ENCODE peak calls at places on chromosomes 6 and 20, in four cellular contexts. X, S, H and M are unnamed samples.

GRCh38 chr20:20399705-20400104 is 31.8 kb downstream of the INSM1 start:
- DNase-seq in X (peak; percentile 14), S (no peak), H (no peak), M (no peak)

GRCh38 chr6:25713802-25714201 is 40.7 kb upstream of the SLC17A4 start:
- DNase-seq in X (no peak), S (no peak), H (no peak), M (peak; percentile 56)

GRCh38 chr20:62766716-62767115 is 29.6 kb upstream of the MRGBP start:
- DNase-seq in X (no peak), S (no peak), H (no peak), M (no peak)

GRCh38 chr6:9516207-9516606 is 898.7 kb downstream of the TFAP2A start:
- DNase-seq in X (peak; percentile 64), S (no peak), H (peak; percentile 53), M (no peak)

GRCh38 chr6:385614-386013 is 5.9 kb upstream of the IRF4 start:
- DNase-seq in X (no peak), S (no peak), H (no peak), M (no peak)

GRCh38 chr20:58433759-58434158 is 44.7 kb downstream of the VAPB start:
- DNase-seq in X (peak; percentile 31), S (no peak), H (no peak), M (no peak)

GRCh38 chr6:95848717-95849116 is 167.1 kb upstream of the FUT9 start:
- DNase-seq in X (no peak), S (no peak), H (peak; percentile 28), M (no peak)

GRCh38 chr20:3712279-3712873 is at the start of gene SIGLEC1:
- DNase-seq in X (no peak), S (no peak), H (no peak), M (no peak)

GRCh38 chr6:158560787-158561246 is 926 bp downstream of the TMEM181 start:
- DNase-seq in X (peak; percentile 56), S (peak; percentile 16), H (peak; percentile 42), M (peak; percentile 58)

GRCh38 chr6:166313255-166314070 is 5.3 kb upstream of the PRR18 start:
- DNase-seq in X (peak; percentile 71), S (peak; percentile 67), H (peak; percentile 80), M (peak; percentile 74)

GRCh38 chr6:133130863-133131262 is 110.3 kb upstream of the EYA4 start:
- DNase-seq in X (peak; percentile 55), S (no peak), H (no peak), M (no peak)

GRCh38 chr6:168414696-168415095 is 26.3 kb upstream of the SMOC2 start:
- DNase-seq in X (no peak), S (no peak), H (no peak), M (no peak)

GRCh38 chr20:16317445-16318362 is 255.5 kb downstream of the KIF16B start:
- DNase-seq in X (no peak), S (no peak), H (no peak), M (no peak)

GRCh38 chr6:150312844-150313584 is 55.8 kb upstream of the IYD start:
- DNase-seq in X (no peak), S (no peak), H (no peak), M (no peak)

GRCh38 chr20:58741384-58741783 is 48.8 kb downstream of the NPEPL1 start:
- DNase-seq in X (no peak), S (no peak), H (no peak), M (no peak)

GRCh38 chr6:41693866-41694265 is 41.5 kb downstream of the TFEB start:
- DNase-seq in X (no peak), S (no peak), H (no peak), M (no peak)

GRCh38 chr6:13495112-13495765 is 7.8 kb upstream of the GFOD1 start:
- DNase-seq in X (no peak), S (no peak), H (no peak), M (no peak)

GRCh38 chr20:22684763-22685443 is 100.5 kb upstream of the FOXA2 start:
- DNase-seq in X (no peak), S (no peak), H (no peak), M (no peak)

GRCh38 chr6:116266803-116267202 is 12.9 kb downstream of the TSPYL1 start:
- DNase-seq in X (no peak), S (no peak), H (no peak), M (no peak)

GRCh38 chr20:39800111-39800510 is 838.0 kb downstream of the DHX35 start:
- DNase-seq in X (no peak), S (no peak), H (no peak), M (no peak)

GRCh38 chr20:62243106-62243505 is 4.8 kb downstream of the OSBPL2 start:
- DNase-seq in X (no peak), S (no peak), H (no peak), M (no peak)

GRCh38 chr20:50003253-50003656 is 20.5 kb downstream of the SNAI1 start:
- DNase-seq in X (peak; percentile 67), S (no peak), H (no peak), M (no peak)

GRCh38 chr20:36542019-36542488 is 735 bp downstream of the MYL9 start:
- DNase-seq in X (peak; percentile 58), S (no peak), H (peak; percentile 72), M (peak; percentile 55)

GRCh38 chr6:31663961-31664789 is 622 bp downstream of the GPANK1 start:
- DNase-seq in X (peak; percentile 44), S (peak; percentile 19), H (no peak), M (no peak)

GRCh38 chr6:133467231-133467981 is 226.2 kb downstream of the EYA4 start:
- DNase-seq in X (no peak), S (no peak), H (no peak), M (no peak)

GRCh38 chr20:51022803-51023616 is at the start of gene KCNG1:
- DNase-seq in X (peak; percentile 88), S (no peak), H (peak; percentile 93), M (peak; percentile 97)

GRCh38 chr20:5714261-5715041 is 35.8 kb upstream of the SHLD1 start:
- DNase-seq in X (peak; percentile 51), S (peak; percentile 81), H (peak; percentile 28), M (no peak)

GRCh38 chr6:42190784-42191183 is 4.0 kb downstream of the GUCA1B start:
- DNase-seq in X (peak; percentile 39), S (no peak), H (no peak), M (no peak)

GRCh38 chr6:97186416-97186999 is 96.5 kb downstream of the MMS22L start:
- DNase-seq in X (peak; percentile 85), S (peak; percentile 73), H (peak; percentile 86), M (peak; percentile 40)

GRCh38 chr20:49937023-49937929 is 1.1 kb downstream of the RNF114 start:
- DNase-seq in X (peak; percentile 27), S (no peak), H (no peak), M (peak; percentile 48)

GRCh38 chr6:155399062-155399746 is 56.4 kb downstream of the NOX3 start:
- DNase-seq in X (peak; percentile 32), S (no peak), H (no peak), M (no peak)

GRCh38 chr6:45422541-45423110 is 44.9 kb upstream of the SUPT3H start:
- DNase-seq in X (peak; percentile 38), S (peak; percentile 16), H (peak; percentile 73), M (peak; percentile 56)

GRCh38 chr6:45419574-45420082 is 41.9 kb upstream of the SUPT3H start:
- DNase-seq in X (peak; percentile 77), S (peak; percentile 21), H (peak; percentile 82), M (peak; percentile 55)

GRCh38 chr6:45420909-45421699 is 43.4 kb upstream of the SUPT3H start:
- DNase-seq in X (peak; percentile 6), S (no peak), H (no peak), M (no peak)

GRCh38 chr6:45421700-45422540 is 44.2 kb upstream of the SUPT3H start:
- DNase-seq in X (peak; percentile 70), S (peak; percentile 20), H (peak; percentile 80), M (peak; percentile 76)

GRCh38 chr6:45420083-45420908 is 42.6 kb upstream of the SUPT3H start:
- DNase-seq in X (peak; percentile 10), S (no peak), H (peak; percentile 69), M (peak; percentile 19)
- H2AFZ ChIP-seq in X (peak overlapping the region; percentile 0), S (no peak overlapping the region), H (no peak overlapping the region), M (peak overlapping the region; percentile 79)

DNA sequence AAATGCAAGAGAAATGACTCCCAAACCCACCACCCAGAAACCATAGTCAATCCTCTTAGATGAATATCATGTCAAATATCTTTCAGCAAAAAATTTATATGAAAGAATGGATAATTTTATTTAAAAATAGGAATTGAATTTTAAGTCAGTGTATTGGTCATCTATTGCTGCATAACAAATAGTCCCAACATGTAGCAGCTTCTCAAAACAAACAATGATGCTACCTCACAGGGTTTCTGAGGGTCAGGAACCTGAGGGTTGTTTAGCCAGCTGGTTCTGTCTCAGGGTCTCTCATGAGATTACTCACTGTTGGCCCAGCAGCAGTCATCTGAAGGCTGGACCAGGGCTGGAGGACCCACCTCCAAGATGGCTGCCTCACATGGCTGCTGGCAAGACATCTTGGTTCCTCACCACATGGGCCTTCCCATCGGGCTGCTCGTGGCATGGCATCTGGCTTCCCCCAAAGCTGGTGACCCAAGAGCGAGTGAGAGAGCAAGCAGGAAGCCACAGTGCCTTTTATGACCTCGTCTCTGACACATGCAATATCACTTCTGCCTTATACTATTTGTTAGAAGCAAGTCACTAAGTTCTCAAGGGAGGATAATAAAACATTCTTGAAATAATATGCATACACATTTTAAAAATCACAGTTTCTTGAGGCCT is 36.3 kb downstream of the BANF2 start:
- DNase-seq in X (no peak), S (no peak), H (no peak), M (no peak)
- H2AFZ ChIP-seq in X (no peak overlapping the region), S (no peak overlapping the region), H (no peak overlapping the region), M (no peak overlapping the region)

GRCh38 chr20:57371363-57371762 is 19.8 kb upstream of the RBM38 start:
- DNase-seq in X (no peak), S (no peak), H (no peak), M (no peak)

GRCh38 chr20:57369601-57370000 is 18.5 kb downstream of the RAE1 start:
- DNase-seq in X (no peak), S (no peak), H (no peak), M (no peak)

GRCh38 chr20:57372581-57373350 is 18.4 kb upstream of the RBM38 start:
- DNase-seq in X (no peak), S (no peak), H (no peak), M (no peak)

GRCh38 chr20:57372157-57372556 is 19.0 kb upstream of the RBM38 start:
- DNase-seq in X (no peak), S (no peak), H (no peak), M (no peak)

GRCh38 chr20:57370316-57370715 is 19.3 kb downstream of the RAE1 start:
- DNase-seq in X (no peak), S (no peak), H (no peak), M (no peak)
- H2AFZ ChIP-seq in X (no peak overlapping the region), S (no peak overlapping the region), H (no peak overlapping the region), M (no peak overlapping the region)

DNA sequence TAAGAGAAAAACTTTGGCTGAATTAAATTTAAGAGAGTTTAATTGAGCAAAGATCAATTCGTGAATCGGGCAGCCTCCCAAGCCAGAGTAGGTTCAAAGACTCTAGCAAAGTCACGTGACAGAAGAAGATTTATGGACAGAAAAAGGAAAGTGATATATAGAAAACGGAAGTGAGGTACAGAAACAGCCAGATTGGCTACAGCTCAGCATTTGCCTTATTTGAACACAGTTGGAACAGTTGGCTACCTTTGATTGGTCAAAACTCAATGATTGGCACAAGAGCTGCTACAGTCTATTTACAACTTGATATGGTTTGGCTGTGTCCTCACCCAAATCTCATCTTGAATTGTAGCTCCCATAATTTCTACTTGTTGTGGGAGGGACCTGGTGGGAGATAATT is 102.6 kb downstream of the PLG start:
- DNase-seq in X (no peak), S (no peak), H (no peak), M (no peak)
- H2AFZ ChIP-seq in X (no peak overlapping the region), S (no peak overlapping the region), H (no peak overlapping the region), M (no peak overlapping the region)